ENCODE peak calls at places on chromosomes 16 and 17, in eight cellular contexts. T, G, A, K, J, E, H and Z are unnamed samples.

GRCh38 chr17:5587431-5588032 is 3.2 kb upstream of the NLRP1 start:
- DNase-seq in H (no peak), G (no peak), J (peak), A (peak), E (peak), T (no peak), K (peak), Z (peak)

GRCh38 chr17:73976676-73977521 is 226.6 kb upstream of the RPL38 start:
- DNase-seq in K (no peak), G (no peak), E (peak), J (no peak), H (no peak), T (no peak), A (no peak), Z (no peak)

GRCh38 chr16:76705883-76706282 is 428.7 kb downstream of the CNTNAP4 start:
- DNase-seq in A (no peak), H (no peak), G (no peak), T (no peak), K (no peak), E (no peak), J (no peak), Z (no peak)

GRCh38 chr17:77634710-77635109 is 323.8 kb upstream of the TNRC6C start:
- DNase-seq in E (no peak), T (no peak), A (no peak), G (no peak), H (no peak), K (no peak), J (no peak), Z (no peak)

GRCh38 chr16:83842755-83843507 is 35.2 kb downstream of the HSBP1 start:
- DNase-seq in H (no peak), T (no peak), A (no peak), E (no peak), J (peak), K (no peak), G (no peak), Z (no peak)

GRCh38 chr17:27407916-27408846 is 48.1 kb upstream of the KSR1 start:
- DNase-seq in K (no peak), E (peak), H (no peak), A (no peak), J (no peak), T (peak), G (no peak), Z (no peak)

GRCh38 chr17:2275722-2276121 is 27.9 kb downstream of the SMG6 start:
- DNase-seq in H (no peak), K (no peak), J (no peak), E (no peak), A (no peak), G (no peak), T (no peak), Z (no peak)

GRCh38 chr16:66949472-66949871 is 11.6 kb upstream of the CES3 start:
- DNase-seq in J (no peak), T (no peak), K (no peak), G (no peak), A (no peak), H (no peak), E (no peak), Z (no peak)

GRCh38 chr17:30958187-30958586 is 12.7 kb upstream of the RNF135 start:
- DNase-seq in T (no peak), H (no peak), K (no peak), A (no peak), E (no peak), G (no peak), J (peak), Z (no peak)

DNA sequence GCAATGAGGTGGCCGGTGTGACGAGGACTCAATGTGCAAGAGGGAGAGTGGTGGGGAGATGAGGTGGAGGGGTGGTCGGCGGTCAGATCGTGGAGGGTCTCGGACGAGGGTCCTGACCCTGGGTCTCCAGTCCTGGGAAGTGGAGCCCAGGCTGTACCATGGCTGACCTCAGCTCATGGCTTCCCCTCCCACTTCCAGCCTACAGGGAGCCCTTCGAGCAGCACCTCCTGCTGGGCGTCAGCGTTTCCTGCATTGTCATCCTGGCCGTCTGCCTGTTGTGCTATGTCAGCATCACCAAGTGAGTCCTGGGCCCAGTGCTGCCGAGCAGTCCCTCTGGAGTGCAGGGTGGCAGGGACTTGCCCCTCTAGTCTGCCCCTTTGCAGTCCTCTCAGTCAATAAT is 41.8 kb downstream of the IL4R start:
- DNase-seq in H (no peak), T (peak), A (peak), J (no peak), K (no peak), G (no peak), E (peak), Z (peak)
- TF ChIP-seq CTCF in H (peak), T (no peak), A (peak), J (no peak), K (peak), G (peak), E (peak), Z (peak)

GRCh38 chr16:75107505-75107904 is 9.1 kb downstream of the LDHD start:
- DNase-seq in K (no peak), G (no peak), J (no peak), A (no peak), E (no peak), H (no peak), T (no peak), Z (no peak)

GRCh38 chr16:75111514-75112280 is 4.9 kb downstream of the LDHD start:
- DNase-seq in E (no peak), H (no peak), T (no peak), G (no peak), A (no peak), J (no peak), K (no peak), Z (peak)

GRCh38 chr16:75110637-75111513 is 5.7 kb downstream of the LDHD start:
- DNase-seq in J (peak), K (peak), E (peak), H (peak), T (peak), G (peak), A (peak), Z (peak)

GRCh38 chr16:75108792-75109731 is 7.5 kb downstream of the LDHD start:
- DNase-seq in A (peak), T (peak), J (peak), G (peak), H (peak), E (peak), K (peak), Z (no peak)

GRCh38 chr16:75109732-75110243 is 6.8 kb downstream of the LDHD start:
- DNase-seq in E (no peak), G (no peak), H (no peak), A (no peak), T (peak), J (no peak), K (no peak), Z (no peak)
- TF ChIP-seq CTCF in E (no peak), G (no peak), H (no peak), A (no peak), T (no peak), J (no peak), K (no peak), Z (no peak)

GRCh38 chr16:58024347-58024672 is 1.2 kb upstream of the MMP15 start:
- DNase-seq in A (no peak), K (no peak), T (no peak), H (no peak), G (no peak), J (no peak), E (no peak), Z (no peak)

GRCh38 chr16:58026139-58026704 is 668 bp downstream of the MMP15 start:
- DNase-seq in K (no peak), A (no peak), G (no peak), T (peak), H (no peak), E (peak), J (no peak), Z (peak)

GRCh38 chr16:58026705-58027340 is 1.3 kb downstream of the MMP15 start:
- DNase-seq in K (no peak), G (no peak), J (no peak), A (no peak), T (peak), E (no peak), H (no peak), Z (peak)

GRCh38 chr16:58024673-58025350 is 742 bp upstream of the MMP15 start:
- DNase-seq in K (no peak), T (peak), G (no peak), E (no peak), J (peak), A (no peak), H (no peak), Z (peak)

GRCh38 chr16:58025351-58026138 is at the start of gene MMP15:
- DNase-seq in A (peak), H (no peak), J (peak), G (no peak), T (peak), E (peak), K (no peak), Z (peak)
- TF ChIP-seq CTCF in A (no peak), H (no peak), J (no peak), G (no peak), T (no peak), E (no peak), K (no peak), Z (peak)

GRCh38 chr16:48864055-48864454 is 254.1 kb upstream of the N4BP1 start:
- DNase-seq in T (no peak), J (no peak), G (no peak), K (no peak), A (no peak), E (no peak), H (no peak), Z (no peak)
- TF ChIP-seq CTCF in T (no peak), J (no peak), G (no peak), K (no peak), A (no peak), E (no peak), H (no peak), Z (peak)

GRCh38 chr16:2464333-2464732 is 4.4 kb downstream of the TEDC2 start:
- DNase-seq in A (peak), E (no peak), J (no peak), K (no peak), T (no peak), H (no peak), G (no peak), Z (no peak)

GRCh38 chr16:2460916-2461315 is 1.0 kb downstream of the TEDC2 start:
- DNase-seq in T (no peak), J (no peak), K (no peak), G (no peak), A (peak), H (no peak), E (no peak), Z (no peak)

GRCh38 chr16:2459647-2460390 is at the start of gene TEDC2:
- DNase-seq in A (peak), E (peak), T (peak), G (peak), J (peak), H (peak), K (peak), Z (peak)

GRCh38 chr16:2460391-2460713 is 443 bp downstream of the TEDC2 start:
- DNase-seq in T (no peak), E (no peak), G (no peak), A (no peak), J (no peak), K (no peak), H (no peak), Z (no peak)

DNA sequence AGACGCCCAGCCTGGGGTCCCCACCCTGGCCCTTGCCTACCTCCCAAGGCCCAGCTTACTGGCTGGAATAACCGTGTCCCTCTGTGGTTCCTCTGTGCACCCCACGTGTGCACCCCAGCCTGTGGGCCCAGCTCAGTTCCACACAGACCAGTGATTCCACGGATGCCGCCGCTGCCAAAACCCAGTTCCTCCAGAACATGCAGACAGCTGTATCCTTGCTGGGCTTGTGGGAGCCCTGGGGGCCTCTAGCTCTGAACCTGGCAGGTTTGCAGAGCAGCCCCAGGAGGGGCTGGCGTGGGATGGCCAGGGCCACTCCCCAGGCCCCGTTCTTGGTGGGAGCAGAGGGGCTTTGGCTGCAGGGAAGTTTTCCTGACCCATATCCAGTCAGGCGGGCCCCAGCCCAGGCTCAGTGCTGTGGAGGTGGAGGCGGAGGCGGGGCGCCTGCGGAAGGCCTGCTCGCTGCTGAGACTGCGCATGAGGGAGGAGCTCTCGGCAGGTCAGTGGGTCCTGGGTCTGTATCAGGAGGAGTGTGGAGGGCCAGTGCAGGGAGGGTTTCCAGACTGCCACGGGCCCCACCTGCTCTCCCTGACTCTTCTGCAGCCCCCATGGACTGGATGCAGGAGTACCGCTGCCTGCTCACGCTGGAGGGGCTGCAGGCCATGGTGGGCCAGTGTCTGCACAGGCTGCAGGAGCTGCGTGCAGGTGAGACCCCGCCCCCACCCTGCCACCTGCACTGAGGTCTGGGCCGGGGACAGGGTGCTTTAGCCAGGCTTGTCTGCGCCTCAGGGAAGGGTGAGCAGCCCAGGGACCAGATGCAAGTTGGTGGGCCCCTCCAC is 2.3 kb downstream of the TEDC2 start:
- DNase-seq in H (no peak), E (no peak), K (no peak), G (no peak), J (no peak), A (peak), T (no peak), Z (no peak)
- TF ChIP-seq CTCF in H (no peak), E (no peak), K (no peak), G (no peak), J (no peak), A (no peak), T (no peak), Z (no peak)

DNA sequence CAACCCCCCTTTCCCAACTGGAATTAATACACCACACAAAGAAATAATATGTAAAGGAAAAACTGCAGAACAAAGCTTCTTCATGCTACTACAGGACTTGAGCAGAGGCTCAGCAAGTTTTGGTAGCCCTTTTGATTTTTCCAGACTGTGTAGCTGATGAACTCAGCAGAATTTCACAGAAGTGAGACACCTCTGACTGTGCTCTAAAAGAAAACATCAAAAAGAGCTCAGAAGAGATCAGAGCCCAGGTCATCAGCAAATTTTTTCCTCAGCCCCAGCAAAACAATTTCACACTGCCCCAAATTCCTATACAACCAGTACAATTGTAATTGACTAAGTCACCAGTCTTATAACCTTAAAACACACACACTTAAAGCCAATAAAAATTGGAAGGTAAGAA is 38.0 kb downstream of the TTC19 start:
- DNase-seq in H (no peak), A (no peak), T (no peak), E (peak), G (no peak), K (no peak), J (no peak), Z (no peak)
- TF ChIP-seq CTCF in H (no peak), A (no peak), T (no peak), E (no peak), G (no peak), K (no peak), J (no peak), Z (no peak)

GRCh38 chr16:87352818-87353217 is 30.8 kb downstream of the FBXO31 start:
- DNase-seq in H (no peak), K (no peak), G (no peak), E (no peak), J (no peak), T (no peak), A (no peak), Z (no peak)
- TF ChIP-seq CTCF in H (no peak), K (no peak), G (no peak), E (no peak), J (no peak), T (no peak), A (no peak), Z (no peak)